ENCODE peak calls at places on chromosomes 4 and X, in six cellular contexts. V, G, A, X, F and B are unnamed samples.

GRCh38 chr4:41176357-41176756 is 38.0 kb downstream of the APBB2 start:
- DNase-seq in F (no peak), V (no peak), G (no peak), A (no peak), X (no peak), B (no peak)

GRCh38 chrX:154526901-154527675 is 11.1 kb upstream of the FAM3A start:
- DNase-seq in G (peak), F (peak), V (no peak), A (peak), X (peak), B (peak)

GRCh38 chr4:7190278-7190594 is 2.1 kb upstream of the SORCS2 start:
- DNase-seq in G (no peak), X (no peak), A (no peak), V (no peak), F (no peak), B (no peak)

GRCh38 chr4:78781925-78782324 is 5.8 kb downstream of the BMP2K start:
- DNase-seq in A (no peak), X (peak), F (no peak), V (no peak), G (no peak), B (no peak)

GRCh38 chr4:57607616-57608150 is 497.5 kb upstream of the IGFBP7 start:
- DNase-seq in A (no peak), V (no peak), F (no peak), G (no peak), X (no peak), B (no peak)

GRCh38 chr4:155773196-155773800 is 14.5 kb downstream of the GUCY1B1 start:
- DNase-seq in V (no peak), G (no peak), A (no peak), X (no peak), F (no peak), B (no peak)

GRCh38 chrX:153625271-153626024 is 21.6 kb upstream of the DUSP9 start:
- DNase-seq in F (no peak), X (no peak), V (no peak), G (no peak), A (no peak), B (no peak)

GRCh38 chr4:169491211-169491610 is 121.2 kb downstream of the NEK1 start:
- DNase-seq in G (no peak), A (no peak), V (no peak), F (no peak), X (no peak), B (no peak)

GRCh38 chrX:85992811-85993229 is 54.5 kb downstream of the CHM start:
- DNase-seq in X (no peak), G (no peak), F (no peak), A (no peak), V (no peak), B (no peak)